ENCODE peak calls at places on chromosomes 2 and 18, in seven cellular contexts. O is mesenchymal stem cell, U is uterus, B is HCT116, G is thoracic aorta, Y is heart left ventricle, L is H9. H is an unnamed sample. For H3K4me1 and H3K27me3, the result is how much of the 10 kb centered on the place peaks cover.

GRCh38 chr2:137951606-137952005 is 12.7 kb upstream of the HNMT start:
- DNase-seq in O (no peak), U (no peak), B (no peak), G (no peak), Y (no peak), L (no peak), H (no peak)

GRCh38 chr2:26011990-26012856 is 21.7 kb upstream of the RAB10 start:
- DNase-seq in O (peak), U (no peak), B (peak), G (no peak), Y (peak), L (peak), H (no peak)

GRCh38 chr18:11512096-11513030 is 97.0 kb upstream of the SLC35G4 start:
- DNase-seq in O (no peak), U (no peak), B (no peak), G (no peak), Y (no peak), L (no peak), H (no peak)

GRCh38 chr2:130252880-130253645 is 54.8 kb upstream of the TUBA3E start:
- DNase-seq in O (no peak), U (no peak), B (no peak), G (no peak), Y (peak), L (no peak), H (no peak)

GRCh38 chr2:55887351-55887750 is 36.2 kb downstream of the EFEMP1 start:
- DNase-seq in O (no peak), U (no peak), B (no peak), G (no peak), Y (no peak), L (no peak), H (no peak)

GRCh38 chr2:64649626-64650025 is 4.1 kb downstream of the SERTAD2 start:
- DNase-seq in O (no peak), U (no peak), B (no peak), G (no peak), Y (no peak), L (no peak), H (no peak)

GRCh38 chr18:49510393-49511115 is 23.5 kb upstream of the C18orf32 start:
- DNase-seq in O (peak), U (no peak), B (peak), G (no peak), Y (peak), L (peak), H (peak)

GRCh38 chr2:62292190-62292589 is 96.3 kb downstream of the B3GNT2 start:
- DNase-seq in O (peak), U (peak), B (no peak), G (no peak), Y (no peak), L (no peak), H (no peak)

GRCh38 chr2:1739322-1739957 is 4.9 kb downstream of the PXDN start:
- DNase-seq in O (no peak), U (peak), B (no peak), G (no peak), Y (no peak), L (no peak), H (no peak)

GRCh38 chr2:195929531-195929930 is 139.1 kb downstream of the DNAH7 start:
- DNase-seq in O (no peak), U (no peak), B (no peak), G (no peak), Y (no peak), L (no peak), H (no peak)

GRCh38 chr2:229714736-229715541 is 584 bp upstream of the DNER start:
- DNase-seq in O (peak), U (no peak), B (no peak), G (no peak), Y (peak), L (peak), H (no peak)

GRCh38 chr2:69993048-69993565 is 31.7 kb upstream of the ASPRV1 start:
- DNase-seq in O (no peak), U (no peak), B (no peak), G (no peak), Y (no peak), L (no peak), H (no peak)

GRCh38 chr2:128505150-128505490 is 186.5 kb upstream of the HS6ST1 start:
- DNase-seq in O (no peak), U (no peak), B (no peak), G (no peak), Y (peak), L (no peak), H (no peak)

GRCh38 chr2:17311104-17311619 is 207.1 kb downstream of the RAD51AP2 start:
- DNase-seq in O (no peak), U (no peak), B (no peak), G (no peak), Y (no peak), L (no peak), H (no peak)

GRCh38 chr2:226795281-226796011 is 4.2 kb downstream of the IRS1 start:
- DNase-seq in O (no peak), U (peak), B (no peak), G (no peak), Y (peak), L (no peak), H (no peak)

GRCh38 chr18:23668731-23669130 is 6.0 kb upstream of the ANKRD29 start:
- DNase-seq in O (no peak), U (no peak), B (no peak), G (no peak), Y (no peak), L (peak), H (no peak)

GRCh38 chr2:72128059-72128842 is 19.4 kb downstream of the CYP26B1 start:
- DNase-seq in O (no peak), U (no peak), B (no peak), G (no peak), Y (no peak), L (no peak), H (no peak)

GRCh38 chr2:191206613-191207471 is 38.4 kb upstream of the MYO1B start:
- DNase-seq in O (no peak), U (no peak), B (no peak), G (no peak), Y (no peak), L (no peak), H (no peak)

GRCh38 chr2:181944914-181945291 is 40.8 kb upstream of the PPP1R1C start:
- DNase-seq in O (no peak), U (no peak), B (no peak), G (no peak), Y (no peak), L (no peak), H (no peak)

GRCh38 chr2:118062048-118062447 is 26.2 kb upstream of the INSIG2 start:
- DNase-seq in O (peak), U (no peak), B (no peak), G (no peak), Y (no peak), L (no peak), H (no peak)

GRCh38 chr2:131058905-131059304 is 34.4 kb downstream of the FAM168B start:
- DNase-seq in O (no peak), U (no peak), B (no peak), G (no peak), Y (no peak), L (no peak), H (no peak)

GRCh38 chr2:134284119-134284670 is 30.3 kb downstream of the MGAT5 start:
- DNase-seq in O (peak), U (no peak), B (no peak), G (no peak), Y (no peak), L (no peak), H (no peak)

GRCh38 chr2:12716250-12717190 is at the start of gene TRIB2:
- DNase-seq in O (peak), U (peak), B (peak), G (peak), Y (peak), L (peak), H (peak)

GRCh38 chr2:206442854-206443734 is at the start of gene ADAM23:
- DNase-seq in O (peak), U (no peak), B (no peak), G (no peak), Y (peak), L (peak), H (peak)

GRCh38 chr18:34522627-34523026 is 187.5 kb upstream of the DTNA start:
- DNase-seq in O (no peak), U (no peak), B (no peak), G (no peak), Y (no peak), L (no peak), H (no peak)

GRCh38 chr18:12654971-12655370 is 2.9 kb downstream of the SPIRE1 start:
- DNase-seq in O (no peak), U (no peak), B (no peak), G (no peak), Y (no peak), L (no peak), H (no peak)

GRCh38 chr18:48878471-48878870 is 72.3 kb downstream of the SMAD7 start:
- DNase-seq in O (no peak), U (no peak), B (no peak), G (no peak), Y (peak), L (no peak), H (no peak)

GRCh38 chr2:51994123-51994788 is 962.3 kb upstream of the NRXN1 start:
- DNase-seq in O (no peak), U (no peak), B (no peak), G (no peak), Y (no peak), L (no peak), H (no peak)

GRCh38 chr2:201127128-201127521 is 11.2 kb downstream of the CFLAR start:
- DNase-seq in O (no peak), U (no peak), B (no peak), G (no peak), Y (no peak), L (no peak), H (no peak)

GRCh38 chr2:201127570-201127969 is 11.6 kb downstream of the CFLAR start:
- DNase-seq in O (no peak), U (no peak), B (no peak), G (no peak), Y (no peak), L (no peak), H (no peak)

GRCh38 chr2:201126308-201127127 is 10.6 kb downstream of the CFLAR start:
- DNase-seq in O (peak), U (no peak), B (no peak), G (no peak), Y (no peak), L (no peak), H (no peak)

GRCh38 chr2:201130524-201131186 is 14.7 kb downstream of the CFLAR start:
- DNase-seq in O (peak), U (no peak), B (no peak), G (no peak), Y (no peak), L (no peak), H (no peak)

GRCh38 chr2:201129044-201129505 is 13.1 kb downstream of the CFLAR start:
- DNase-seq in O (peak), U (no peak), B (no peak), G (no peak), Y (no peak), L (no peak), H (no peak)
- H3K4me1 ChIP-seq in O (under half), U (under half), B (half or more), G (half or more), Y (half or more), L (under half), H (half or more)

DNA sequence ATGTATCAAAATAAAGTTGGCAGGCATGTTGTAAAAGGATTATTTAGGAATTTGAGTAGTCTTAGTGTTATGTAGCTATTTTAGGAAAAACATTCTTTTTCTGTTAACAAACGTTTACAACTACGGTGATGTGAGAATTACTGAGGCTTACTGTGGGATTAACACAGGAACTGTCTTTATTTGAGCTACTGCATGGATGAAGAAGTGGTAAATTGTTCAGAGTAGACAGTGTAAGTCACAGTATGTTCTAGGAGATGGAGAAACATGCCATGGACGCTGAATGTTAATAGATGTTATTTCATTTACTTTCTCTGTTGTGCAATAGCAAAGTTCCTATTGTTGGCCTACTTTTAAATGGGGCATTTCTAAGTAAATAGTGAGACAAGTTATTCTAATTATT is 1.7 kb downstream of the PPM1B start:
- DNase-seq in O (peak), U (no peak), B (no peak), G (no peak), Y (no peak), L (no peak), H (no peak)
- H3K27ac ChIP-seq in O (no peak), U (peak), B (peak), G (peak), Y (peak), L (no peak), H (peak)

GRCh38 chr2:16016282-16016681 is 75.9 kb downstream of the MYCN start:
- DNase-seq in O (no peak), U (no peak), B (no peak), G (no peak), Y (no peak), L (no peak), H (no peak)

GRCh38 chr2:16015903-16016265 is 75.5 kb downstream of the MYCN start:
- DNase-seq in O (no peak), U (no peak), B (no peak), G (no peak), Y (no peak), L (no peak), H (no peak)

GRCh38 chr2:16014041-16014787 is 73.9 kb downstream of the MYCN start:
- DNase-seq in O (no peak), U (no peak), B (no peak), G (no peak), Y (no peak), L (no peak), H (no peak)

GRCh38 chr2:16014802-16015201 is 74.5 kb downstream of the MYCN start:
- DNase-seq in O (no peak), U (no peak), B (no peak), G (no peak), Y (no peak), L (no peak), H (no peak)

DNA sequence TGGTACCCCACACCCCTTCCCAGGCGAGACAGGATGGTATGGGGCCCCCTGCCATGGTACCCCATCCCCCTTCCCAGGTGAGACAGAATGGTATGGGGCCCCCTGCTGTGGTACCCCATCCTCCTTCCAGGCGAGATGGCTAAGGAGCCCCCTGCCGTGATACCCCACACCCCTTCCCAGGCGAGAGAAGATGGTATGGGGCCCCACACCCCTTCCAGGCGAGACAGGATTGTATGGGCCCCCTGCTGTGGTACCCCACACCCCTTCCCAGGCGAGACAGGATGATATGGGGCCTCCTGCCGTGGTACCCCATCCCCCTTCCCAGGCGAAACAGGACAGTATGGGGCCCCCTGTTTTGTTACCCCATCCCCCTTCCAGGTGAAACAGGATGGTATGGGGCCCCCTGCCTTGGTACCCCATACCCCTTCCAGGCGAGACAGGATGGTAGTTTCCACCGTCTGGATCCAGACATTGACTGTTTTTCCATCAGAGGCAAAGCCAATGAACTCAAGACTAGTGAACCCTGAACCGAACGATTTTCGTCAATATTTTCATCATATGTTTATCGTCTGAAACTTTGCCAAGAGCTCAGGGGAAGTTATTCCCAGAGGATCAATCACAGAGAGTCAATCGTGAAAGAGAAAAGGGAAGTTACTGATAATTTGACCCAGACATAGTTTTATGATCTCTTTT is 75.0 kb downstream of the MYCN start:
- DNase-seq in O (no peak), U (no peak), B (no peak), G (no peak), Y (no peak), L (no peak), H (no peak)
- H3K27me3 ChIP-seq in O (under half), U (under half), B (under half), G (under half), Y (half or more), L (under half), H (under half)

DNA sequence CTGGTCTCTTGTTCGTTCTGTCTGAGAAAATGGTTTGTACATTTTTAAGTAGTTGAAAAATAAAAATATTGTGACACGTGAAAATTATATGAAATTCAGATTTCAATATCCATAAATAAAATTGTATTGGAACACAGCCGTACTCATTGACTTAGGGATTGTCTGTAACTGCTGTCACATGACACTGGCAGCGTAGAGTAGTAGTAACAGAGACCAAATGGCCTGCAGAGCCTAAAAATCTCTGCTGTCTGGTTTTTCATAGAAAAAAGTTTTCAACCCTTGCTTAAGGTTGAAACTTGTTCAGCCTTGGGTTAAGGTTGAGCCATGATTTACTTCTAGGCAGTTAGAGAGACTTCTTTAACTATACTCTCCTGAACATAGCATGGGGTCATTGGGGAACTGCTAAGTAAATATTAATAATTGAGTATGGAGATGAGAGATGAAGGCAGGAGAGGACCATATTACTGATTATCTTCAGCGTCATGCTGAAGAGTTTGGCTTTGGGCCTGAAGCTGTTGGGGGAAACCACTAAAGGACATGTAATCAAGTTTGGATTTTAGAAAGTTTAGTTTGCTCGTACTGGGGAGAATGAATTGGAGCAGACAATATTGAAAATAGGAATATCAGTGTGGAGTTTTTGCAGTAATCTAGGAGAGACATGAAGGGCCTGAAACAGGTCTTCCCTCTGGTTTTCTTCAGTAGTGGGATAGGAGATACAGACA is 16.2 kb downstream of the EML4 start:
- DNase-seq in O (no peak), U (no peak), B (no peak), G (no peak), Y (no peak), L (no peak), H (no peak)
- H3K4me1 ChIP-seq in O (under half), U (under half), B (under half), G (under half), Y (under half), L (under half), H (under half)

H was measured in effector memory CD4-positive, alpha-beta T cell.